ENCODE peak calls at places on chromosomes 3 and 15, in nine cellular contexts. U is upper lobe of right lung; R is effector memory CD4-positive, alpha-beta T cell; O is CD4-positive, CD25-positive, alpha-beta regulatory T cell; K is RWPE1; Y is H9; N is cardiac muscle cell; V is tibial artery; P is IMR-90. W is an unnamed sample.

GRCh38 chr3:157282261-157283191 is 122.6 kb upstream of the CCNL1 start:
- DNase-seq in R (no peak), K (peak; percentile 33), U (no peak), P (peak; percentile 93), O (peak; percentile 1), N (no peak), Y (no peak), V (peak; percentile 72), W (no peak)

GRCh38 chr3:181239456-181239855 is 249.9 kb upstream of the DNAJC19 start:
- DNase-seq in Y (no peak), V (no peak), U (no peak), K (no peak), R (no peak), P (no peak), O (no peak), N (no peak), W (no peak)

GRCh38 chr3:44077267-44077666 is 164.4 kb upstream of the TOPAZ1 start:
- DNase-seq in P (no peak), O (peak; percentile 7), R (no peak), U (no peak), Y (no peak), V (no peak), N (no peak), K (no peak), W (no peak)

GRCh38 chr15:65651831-65652749 is 30.4 kb downstream of the SLC24A1 start:
- DNase-seq in O (no peak), V (no peak), N (peak; percentile 27), K (no peak), P (no peak), Y (no peak), U (no peak), R (no peak), W (no peak)

GRCh38 chr15:74727727-74728126 is 2.4 kb upstream of the CYP1A1 start:
- DNase-seq in R (no peak), Y (no peak), O (no peak), P (no peak), V (no peak), N (peak; percentile 23), U (no peak), K (no peak), W (no peak)

GRCh38 chr3:49675912-49676311 is 1.8 kb downstream of the APEH start:
- DNase-seq in O (no peak), K (no peak), U (no peak), N (no peak), R (no peak), Y (no peak), V (no peak), P (no peak), W (no peak)

GRCh38 chr3:131591394-131591990 is 88.7 kb upstream of the MRPL3 start:
- DNase-seq in O (no peak), R (no peak), Y (no peak), N (peak; percentile 6), U (no peak), K (no peak), P (peak; percentile 36), V (no peak), W (no peak)

GRCh38 chr3:19146685-19147650 is 1.3 kb upstream of the KCNH8 start:
- DNase-seq in Y (peak; percentile 97), N (peak; percentile 94), P (peak; percentile 20), O (peak; percentile 57), U (peak; percentile 83), R (peak; percentile 26), V (peak; percentile 70), K (peak; percentile 5), W (peak; percentile 68)

GRCh38 chr3:71726106-71726505 is 904 bp upstream of the EIF4E3 start:
- DNase-seq in K (no peak), V (no peak), O (peak; percentile 78), Y (no peak), R (peak; percentile 58), U (no peak), P (no peak), N (no peak), W (no peak)
- H3K27ac ChIP-seq in K (no peak overlapping the region), V (no peak overlapping the region), O (peak overlapping the region; percentile 80), Y (no peak overlapping the region), R (peak overlapping the region; percentile 76), U (no peak overlapping the region), P (no peak overlapping the region), N (no peak overlapping the region), W (peak overlapping the region; percentile 54)

GRCh38 chr3:59001675-59002074 is 48.1 kb downstream of the CFAP20DC start:
- DNase-seq in K (no peak), R (no peak), N (no peak), V (no peak), O (no peak), Y (no peak), U (no peak), P (no peak), W (no peak)

GRCh38 chr3:58998476-58999117 is 51.2 kb downstream of the CFAP20DC start:
- DNase-seq in P (peak; percentile 98), K (peak; percentile 94), O (peak; percentile 51), U (no peak), R (no peak), N (no peak), V (no peak), Y (no peak), W (no peak)

GRCh38 chr3:58996730-58997129 is 53.1 kb downstream of the CFAP20DC start:
- DNase-seq in V (no peak), P (no peak), N (no peak), O (no peak), K (no peak), R (no peak), Y (peak; percentile 34), U (no peak), W (no peak)

GRCh38 chr3:58999134-58999778 is 50.6 kb downstream of the CFAP20DC start:
- DNase-seq in R (no peak), U (no peak), N (no peak), K (no peak), P (peak; percentile 33), V (no peak), Y (no peak), O (no peak), W (no peak)

GRCh38 chr3:58999779-59000170 is 50.0 kb downstream of the CFAP20DC start:
- DNase-seq in Y (no peak), O (no peak), V (no peak), K (no peak), U (no peak), N (no peak), R (no peak), P (peak; percentile 28), W (no peak)
- H3K27ac ChIP-seq in Y (no peak overlapping the region), O (no peak overlapping the region), V (no peak overlapping the region), K (no peak overlapping the region), U (no peak overlapping the region), N (no peak overlapping the region), R (no peak overlapping the region), P (no peak overlapping the region), W (no peak overlapping the region)

GRCh38 chr3:23809294-23809693 is 3.5 kb downstream of the UBE2E1 start:
- DNase-seq in V (no peak), N (no peak), R (no peak), O (no peak), P (no peak), Y (no peak), K (no peak), U (no peak), W (no peak)

GRCh38 chr3:23811919-23812318 is 6.2 kb downstream of the UBE2E1 start:
- DNase-seq in K (no peak), Y (no peak), R (no peak), P (no peak), V (no peak), N (no peak), U (no peak), O (peak; percentile 68), W (no peak)

GRCh38 chr3:23811117-23811487 is 5.3 kb downstream of the UBE2E1 start:
- DNase-seq in O (peak; percentile 48), R (no peak), Y (no peak), U (no peak), N (no peak), K (no peak), V (no peak), P (no peak), W (no peak)

GRCh38 chr3:23809840-23810341 is 4.1 kb downstream of the UBE2E1 start:
- DNase-seq in V (no peak), O (peak; percentile 35), R (no peak), Y (no peak), U (no peak), P (no peak), N (no peak), K (no peak), W (no peak)

DNA sequence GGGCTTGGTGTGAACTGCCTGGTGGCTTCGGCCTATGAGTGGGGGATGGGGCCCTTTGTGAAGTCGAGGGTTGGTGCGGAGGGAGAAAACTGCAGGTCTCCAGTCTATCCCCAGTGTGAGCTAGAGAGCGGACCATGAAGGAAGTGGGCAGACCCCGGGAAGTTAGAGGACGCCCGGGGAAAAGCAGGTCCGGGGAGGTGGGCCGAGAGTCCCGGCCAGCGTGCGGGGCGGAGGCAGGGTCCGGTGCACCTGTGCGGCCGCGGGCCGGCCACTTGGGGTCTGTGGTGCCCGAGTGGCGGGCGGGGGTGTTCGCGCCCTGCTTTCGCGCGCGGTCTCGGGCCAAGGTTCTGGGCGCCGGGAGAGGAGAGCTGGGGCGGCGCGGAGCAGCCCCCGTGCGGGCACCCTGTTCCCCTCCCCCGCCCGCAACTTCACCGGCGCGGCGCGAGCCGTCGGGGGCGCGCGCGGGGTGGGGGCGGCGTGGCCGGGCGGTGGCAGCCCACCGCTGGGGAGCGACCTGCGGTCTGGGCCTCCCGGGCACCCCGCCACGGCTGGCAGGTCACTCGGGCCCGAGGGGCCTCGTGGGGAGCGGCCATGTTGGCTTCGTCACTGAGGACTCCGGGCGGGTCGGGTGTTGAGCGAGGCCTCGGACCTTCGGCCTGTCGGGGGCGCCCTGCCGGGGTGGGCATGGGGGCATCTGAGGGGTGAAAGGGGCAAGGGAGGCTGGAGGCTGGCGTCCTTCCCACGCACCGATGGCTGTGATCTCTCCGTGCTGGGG is 4.8 kb downstream of the UBE2E1 start:
- DNase-seq in V (peak; percentile 71), R (peak; percentile 22), Y (peak; percentile 79), K (no peak), P (no peak), N (peak; percentile 66), O (peak; percentile 56), U (peak; percentile 83), W (no peak)
- H3K27ac ChIP-seq in V (peak overlapping the region; percentile 89), R (peak overlapping the region; percentile 60), Y (peak overlapping the region; percentile 52), K (peak overlapping the region; percentile 67), P (peak overlapping the region; percentile 51), N (peak overlapping the region; percentile 82), O (peak overlapping the region; percentile 49), U (peak overlapping the region; percentile 85), W (peak overlapping the region; percentile 43)

GRCh38 chr3:159818997-159819500 is 169.6 kb upstream of the IL12A start:
- DNase-seq in U (no peak), N (no peak), P (no peak), K (no peak), R (no peak), V (no peak), O (no peak), Y (no peak), W (no peak)

GRCh38 chr3:159821737-159822136 is 166.9 kb upstream of the IL12A start:
- DNase-seq in O (no peak), R (no peak), V (no peak), N (no peak), K (no peak), Y (no peak), P (no peak), U (no peak), W (no peak)

GRCh38 chr3:159819676-159820075 is 169.0 kb upstream of the IL12A start:
- DNase-seq in N (no peak), V (no peak), U (no peak), K (no peak), R (no peak), O (no peak), P (no peak), Y (no peak), W (no peak)

GRCh38 chr3:159823763-159824162 is 164.9 kb upstream of the IL12A start:
- DNase-seq in O (no peak), P (no peak), R (no peak), U (no peak), V (no peak), Y (no peak), N (no peak), K (no peak), W (no peak)

DNA sequence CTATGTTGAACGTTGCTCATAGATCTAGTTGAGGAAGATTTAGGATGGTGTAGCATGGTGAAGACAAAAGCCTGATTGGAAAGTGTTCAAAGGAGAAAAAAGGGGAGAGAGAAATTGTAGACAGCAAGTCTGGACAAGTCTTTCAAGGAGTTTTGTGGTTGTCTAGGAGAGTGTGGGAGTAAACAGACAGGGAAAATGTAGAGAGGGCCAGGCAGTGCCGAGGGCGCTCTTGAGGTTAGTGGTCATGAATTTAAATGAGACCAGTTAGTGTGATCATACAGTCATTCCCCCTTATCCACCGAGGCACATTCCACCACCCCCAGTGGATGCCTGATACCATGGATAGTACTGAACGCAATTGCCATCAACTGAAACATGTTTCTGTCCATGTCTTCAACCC is 167.5 kb upstream of the IL12A start:
- DNase-seq in R (no peak), P (no peak), V (no peak), O (no peak), Y (no peak), K (peak; percentile 47), N (no peak), U (no peak), W (no peak)
- H3K27ac ChIP-seq in R (no peak overlapping the region), P (no peak overlapping the region), V (no peak overlapping the region), O (no peak overlapping the region), Y (no peak overlapping the region), K (no peak overlapping the region), N (no peak overlapping the region), U (no peak overlapping the region), W (no peak overlapping the region)